ENCODE peak calls at places on chromosome 20, in seven cellular contexts. C is CD8-positive, alpha-beta memory T cell; B is ovary; H is IMR-90; A is tibial nerve; X is left ventricle myocardium inferior; Q is uterus. K is an unnamed sample. For H3K4me1, the result is how much of the 10 kb centered on the place peaks cover.

GRCh38 chr20:9647741-9648140 is 133.4 kb downstream of the LAMP5 start:
- DNase-seq in Q (no peak), X (no peak), B (no peak), C (no peak), A (no peak), H (no peak), K (no peak)

GRCh38 chr20:21384308-21384892 is 12.9 kb downstream of the NKX2-4 start:
- DNase-seq in X (no peak), A (no peak), B (no peak), C (no peak), H (no peak), Q (no peak), K (no peak)

GRCh38 chr20:24353135-24353694 is 116.2 kb upstream of the SYNDIG1 start:
- DNase-seq in H (no peak), C (no peak), A (no peak), B (no peak), X (no peak), Q (no peak), K (no peak)

GRCh38 chr20:35055445-35056276 is 36.9 kb downstream of the TRPC4AP start:
- DNase-seq in C (no peak), Q (peak), X (no peak), A (no peak), H (peak), B (no peak), K (peak)

GRCh38 chr20:40446868-40447267 is 242.2 kb downstream of the MAFB start:
- DNase-seq in X (no peak), Q (no peak), C (no peak), H (no peak), B (no peak), A (no peak), K (no peak)

GRCh38 chr20:17223553-17223952 is 3.3 kb upstream of the PCSK2 start:
- DNase-seq in X (no peak), Q (no peak), H (no peak), C (no peak), B (no peak), A (no peak), K (no peak)

GRCh38 chr20:5168582-5169396 is 42.0 kb downstream of the CDS2 start:
- DNase-seq in X (no peak), C (peak), H (peak), Q (no peak), B (no peak), A (no peak), K (no peak)

GRCh38 chr20:62918830-62919229 is 7.5 kb downstream of the DIDO1 start:
- DNase-seq in C (peak), X (no peak), Q (no peak), H (no peak), B (no peak), A (no peak), K (no peak)

GRCh38 chr20:45459606-45460005 is 9.9 kb upstream of the WFDC2 start:
- DNase-seq in B (no peak), A (no peak), C (no peak), Q (no peak), H (peak), X (no peak), K (no peak)

GRCh38 chr20:46458891-46459750 is 52.7 kb upstream of the ELMO2 start:
- DNase-seq in C (no peak), Q (no peak), A (no peak), B (peak), X (peak), H (no peak), K (no peak)

GRCh38 chr20:59207742-59208357 is 44.2 kb downstream of the ZNF831 start:
- DNase-seq in H (no peak), A (no peak), X (peak), B (no peak), C (peak), Q (no peak), K (peak)

GRCh38 chr20:4022386-4023350 is 7.3 kb upstream of the RNF24 start:
- DNase-seq in C (no peak), X (no peak), Q (no peak), A (no peak), B (no peak), H (no peak), K (no peak)

GRCh38 chr20:61023612-61024011 is 228.4 kb upstream of the CDH4 start:
- DNase-seq in X (no peak), H (no peak), C (no peak), B (no peak), A (no peak), Q (no peak), K (no peak)

GRCh38 chr20:36462440-36463211 is 78.7 kb upstream of the MYL9 start:
- DNase-seq in X (peak), Q (peak), A (peak), C (no peak), B (peak), H (peak), K (no peak)

GRCh38 chr20:37741055-37741454 is 47.2 kb downstream of the CTNNBL1 start:
- DNase-seq in B (no peak), Q (no peak), H (peak), C (no peak), A (no peak), X (no peak), K (no peak)

GRCh38 chr20:8073024-8073832 is 53.7 kb upstream of the TMX4 start:
- DNase-seq in C (peak), Q (no peak), A (no peak), X (no peak), H (peak), B (no peak), K (no peak)

GRCh38 chr20:59364611-59365010 is 64.2 kb downstream of the EDN3 start:
- DNase-seq in H (no peak), X (no peak), C (no peak), Q (no peak), A (no peak), B (no peak), K (no peak)

GRCh38 chr20:53319200-53319599 is 274.4 kb downstream of the ZNF217 start:
- DNase-seq in Q (no peak), C (no peak), A (no peak), B (no peak), X (no peak), H (no peak), K (no peak)

GRCh38 chr20:37892001-37892400 is 10.9 kb upstream of the VSTM2L start:
- DNase-seq in C (no peak), B (no peak), X (no peak), H (no peak), Q (no peak), A (no peak), K (no peak)

GRCh38 chr20:62576815-62577214 is 65.5 kb upstream of the SLCO4A1 start:
- DNase-seq in Q (no peak), X (no peak), C (no peak), H (peak), B (no peak), A (no peak), K (no peak)

GRCh38 chr20:7926767-7927166 is 13.5 kb downstream of the HAO1 start:
- DNase-seq in C (no peak), H (peak), X (no peak), B (no peak), A (no peak), Q (no peak), K (peak)

GRCh38 chr20:58673119-58673518 is 19.5 kb upstream of the NPEPL1 start:
- DNase-seq in A (no peak), X (no peak), H (no peak), C (no peak), Q (no peak), B (no peak), K (no peak)

GRCh38 chr20:9974324-9974723 is 60.5 kb upstream of the ANKEF1 start:
- DNase-seq in Q (no peak), B (no peak), A (no peak), C (no peak), H (no peak), X (no peak), K (no peak)

GRCh38 chr20:47438464-47439381 is 63.0 kb upstream of the NCOA3 start:
- DNase-seq in Q (no peak), X (no peak), B (no peak), C (no peak), H (no peak), A (no peak), K (no peak)

GRCh38 chr20:9079038-9079731 is 10.3 kb downstream of the PLCB4 start:
- DNase-seq in X (no peak), Q (no peak), A (no peak), C (no peak), H (no peak), B (no peak), K (no peak)

GRCh38 chr20:41009960-41010359 is 18.7 kb upstream of the TOP1 start:
- DNase-seq in H (peak), B (no peak), X (no peak), C (no peak), Q (no peak), A (no peak), K (no peak)

GRCh38 chr20:36548704-36549627 is 7.6 kb downstream of the MYL9 start:
- DNase-seq in Q (no peak), C (no peak), X (no peak), B (peak), H (no peak), A (no peak), K (no peak)

GRCh38 chr20:41140226-41141133 is 3.1 kb downstream of the PLCG1 start:
- DNase-seq in X (no peak), Q (no peak), B (no peak), C (no peak), H (no peak), A (no peak), K (no peak)

GRCh38 chr20:46108435-46108841 is 9.7 kb upstream of the CD40 start:
- DNase-seq in C (no peak), B (no peak), Q (no peak), X (no peak), H (no peak), A (no peak), K (peak)

GRCh38 chr20:32906200-32906599 is 47.5 kb downstream of the EFCAB8 start:
- DNase-seq in H (no peak), X (no peak), Q (no peak), B (no peak), C (no peak), A (no peak), K (no peak)
- H3K4me1 ChIP-seq in H (under half), X (under half), Q (under half), B (under half), C (under half), A (under half), K (under half)

DNA sequence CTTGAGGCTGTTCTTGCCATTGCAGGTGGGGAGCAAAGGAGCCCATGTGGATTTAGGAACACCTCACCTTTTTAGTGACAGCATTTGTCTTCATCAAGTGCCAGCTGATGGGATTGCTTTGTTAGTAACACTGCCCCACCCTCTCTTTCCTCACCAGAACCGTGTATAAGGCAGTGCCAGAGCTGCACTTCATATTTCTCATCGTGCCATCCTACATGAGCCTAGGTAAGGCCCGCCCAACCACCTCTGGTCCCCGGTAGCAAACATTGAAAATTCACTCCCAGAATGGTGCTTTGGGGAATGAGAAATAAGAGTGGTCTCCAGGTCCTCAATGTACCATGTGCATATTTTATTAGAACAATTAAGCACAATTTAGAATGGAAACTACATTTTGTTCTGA is 22.7 kb downstream of the CFAP61 start:
- DNase-seq in B (no peak), X (no peak), Q (no peak), A (no peak), C (no peak), H (no peak), K (no peak)
- H3K4me1 ChIP-seq in B (under half), X (under half), Q (under half), A (under half), C (under half), H (under half), K (under half)

DNA sequence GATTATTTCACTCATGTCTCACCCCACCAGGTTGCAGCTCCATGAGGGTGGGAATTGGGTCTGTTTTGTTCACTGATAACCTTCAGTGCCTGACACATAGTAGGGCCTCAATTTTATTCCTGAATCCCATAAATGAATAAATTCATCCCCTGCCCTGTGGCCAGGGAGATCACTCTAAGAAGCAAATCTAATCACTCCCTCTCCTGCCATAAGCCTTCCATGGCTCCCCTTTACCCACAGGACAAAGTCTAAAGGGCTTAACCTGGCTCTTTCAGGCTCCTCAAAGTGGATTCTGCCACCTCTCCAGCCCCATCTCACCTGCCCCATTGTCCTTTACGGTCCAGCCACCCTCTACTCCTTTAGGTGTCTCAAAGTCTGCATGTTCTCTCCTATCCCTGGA is 141.8 kb upstream of the PTPN1 start:
- DNase-seq in X (no peak), C (no peak), H (no peak), A (no peak), Q (no peak), B (no peak), K (no peak)
- H3K4me1 ChIP-seq in X (under half), C (under half), H (under half), A (under half), Q (under half), B (under half), K (under half)

GRCh38 chr20:57555457-57556184 is 5.3 kb upstream of the PCK1 start:
- DNase-seq in X (no peak), C (no peak), H (no peak), B (no peak), A (no peak), Q (no peak), K (no peak)
- H3K4me1 ChIP-seq in X (under half), C (under half), H (under half), B (under half), A (under half), Q (under half), K (under half)

GRCh38 chr20:48618052-48618451 is 209.7 kb downstream of the PREX1 start:
- DNase-seq in A (no peak), B (no peak), H (no peak), X (no peak), Q (no peak), C (no peak), K (no peak)
- H3K4me1 ChIP-seq in A (under half), B (under half), H (under half), X (under half), Q (under half), C (under half), K (under half)

GRCh38 chr20:23143986-23144695 is 58.0 kb upstream of the CD93 start:
- DNase-seq in X (no peak), Q (no peak), B (no peak), C (no peak), H (no peak), A (no peak), K (no peak)

GRCh38 chr20:23146111-23146640 is 60.1 kb upstream of the CD93 start:
- DNase-seq in H (no peak), C (no peak), X (no peak), Q (no peak), B (no peak), A (no peak), K (no peak)

GRCh38 chr20:23143098-23143497 is 57.0 kb upstream of the CD93 start:
- DNase-seq in A (peak), X (no peak), C (no peak), Q (no peak), B (no peak), H (peak), K (no peak)

GRCh38 chr20:23145281-23145700 is 59.2 kb upstream of the CD93 start:
- DNase-seq in B (no peak), Q (no peak), X (no peak), C (no peak), H (peak), A (no peak), K (no peak)

GRCh38 chr20:23144856-23145255 is 58.7 kb upstream of the CD93 start:
- DNase-seq in X (no peak), C (no peak), H (no peak), A (no peak), Q (no peak), B (no peak), K (no peak)
- H3K4me1 ChIP-seq in X (half or more), C (under half), H (under half), A (under half), Q (under half), B (under half), K (under half)

GRCh38 chr20:43961116-43961515 is 46.5 kb downstream of the TOX2 start:
- DNase-seq in A (no peak), H (no peak), C (no peak), Q (no peak), X (no peak), B (no peak), K (no peak)

GRCh38 chr20:43958626-43959025 is 44.0 kb downstream of the TOX2 start:
- DNase-seq in B (no peak), C (no peak), X (no peak), Q (no peak), H (no peak), A (no peak), K (no peak)

GRCh38 chr20:43960231-43960630 is 45.6 kb downstream of the TOX2 start:
- DNase-seq in A (no peak), Q (no peak), X (no peak), B (no peak), C (no peak), H (no peak), K (no peak)

GRCh38 chr20:43959920-43960227 is 45.2 kb downstream of the TOX2 start:
- DNase-seq in A (no peak), H (no peak), X (no peak), Q (no peak), B (no peak), C (no peak), K (no peak)

GRCh38 chr20:43959079-43959919 is 44.6 kb downstream of the TOX2 start:
- DNase-seq in Q (no peak), A (no peak), H (no peak), C (peak), B (no peak), X (no peak), K (no peak)
- H3K4me1 ChIP-seq in Q (under half), A (under half), H (under half), C (half or more), B (under half), X (under half), K (half or more)